ENCODE peak calls at places on chromosomes 6 and 20, in ten cellular contexts. G is HEK293T; Y is NCI-H510A treated with DMSO at 0.1 percent for 48 hours; F is NCI-H1105 treated with DMSO at 0.1 percent for 48 hours; V is T-helper 17 cell; P is right atrium auricular region; L is activated CD8-positive, alpha-beta memory T cell treated with anti-CD3 and anti-CD28 coated beads for 48 hours; D is COR-L47; N is activated gamma-delta T cell treated with Interleukin-2 at 50 U/mL for 16 hours; O is AG08395. H is an unnamed sample.

GRCh38 chr6:93040375-93040774 is 379.0 kb downstream of the EPHA7 start:
- DNase-seq in G (no peak), P (no peak), O (no peak), F (no peak), N (no peak), Y (no peak), L (no peak), V (no peak), D (no peak), H (no peak)

GRCh38 chr20:51541189-51542032 is 1.1 kb downstream of the NFATC2 start:
- DNase-seq in V (peak), Y (no peak), N (peak), D (no peak), F (peak), G (peak), P (peak), O (peak), L (peak), H (peak)

GRCh38 chr6:110098511-110099116 is 80.9 kb downstream of the WASF1 start:
- DNase-seq in V (no peak), P (no peak), G (no peak), L (no peak), Y (no peak), O (no peak), N (no peak), F (peak), D (no peak), H (no peak)

GRCh38 chr6:18192026-18192425 is 36.8 kb downstream of the KDM1B start:
- DNase-seq in O (no peak), V (no peak), N (no peak), F (no peak), D (no peak), G (no peak), L (no peak), P (no peak), Y (no peak), H (no peak)

GRCh38 chr20:49541733-49542513 is 26.0 kb downstream of the PTGIS start:
- DNase-seq in D (peak), Y (peak), V (peak), L (peak), P (peak), O (peak), F (peak), N (peak), G (peak), H (peak)

GRCh38 chr6:121443953-121444590 is 8.6 kb downstream of the GJA1 start:
- DNase-seq in O (no peak), P (no peak), F (no peak), V (no peak), G (no peak), Y (no peak), N (no peak), L (no peak), D (no peak), H (no peak)

GRCh38 chr20:57988828-57989227 is 239.6 kb downstream of the ANKRD60 start:
- DNase-seq in O (no peak), V (no peak), L (no peak), Y (no peak), D (no peak), G (no peak), F (no peak), P (no peak), N (no peak), H (no peak)

GRCh38 chr6:106477790-106478189 is 117.3 kb downstream of the CRYBG1 start:
- DNase-seq in V (no peak), P (no peak), G (no peak), N (no peak), F (peak), L (no peak), Y (peak), D (peak), O (no peak), H (no peak)

GRCh38 chr20:40930561-40930960 is 98.1 kb upstream of the TOP1 start:
- DNase-seq in F (no peak), N (no peak), Y (no peak), D (no peak), V (no peak), G (no peak), O (no peak), L (no peak), P (no peak), H (no peak)

GRCh38 chr6:11875325-11876109 is 96.9 kb upstream of the ADTRP start:
- DNase-seq in O (no peak), L (no peak), G (no peak), P (no peak), Y (no peak), V (no peak), F (no peak), N (no peak), D (no peak), H (no peak)

GRCh38 chr20:7596541-7596940 is 343.7 kb downstream of the HAO1 start:
- DNase-seq in N (no peak), Y (no peak), O (no peak), L (no peak), P (no peak), G (no peak), D (no peak), V (no peak), F (no peak), H (no peak)

GRCh38 chr6:116682334-116682712 is 1.3 kb downstream of the KPNA5 start:
- DNase-seq in V (peak), O (peak), G (no peak), L (no peak), P (no peak), Y (peak), N (peak), D (no peak), F (peak), H (no peak)

GRCh38 chr20:4053516-4053919 is 38.2 kb upstream of the RNF24 start:
- DNase-seq in V (no peak), O (no peak), P (peak), Y (no peak), D (no peak), N (no peak), F (no peak), L (no peak), G (no peak), H (no peak)

GRCh38 chr6:130132286-130132701 is 90.5 kb downstream of the SAMD3 start:
- DNase-seq in F (no peak), D (no peak), N (peak), V (no peak), Y (no peak), O (no peak), G (no peak), P (no peak), L (no peak), H (peak)

GRCh38 chr6:64680446-64680845 is 1026.6 kb downstream of the EYS start:
- DNase-seq in Y (no peak), D (no peak), P (no peak), L (no peak), O (no peak), G (no peak), V (no peak), F (no peak), N (no peak), H (no peak)

GRCh38 chr6:43900560-43901329 is 130.7 kb downstream of the VEGFA start:
- DNase-seq in O (no peak), L (no peak), V (no peak), Y (peak), G (no peak), P (no peak), F (no peak), D (peak), N (no peak), H (no peak)

GRCh38 chr20:45343867-45344721 is 4.1 kb downstream of the SDC4 start:
- DNase-seq in P (peak), V (no peak), N (no peak), F (no peak), L (no peak), O (peak), Y (no peak), G (no peak), D (no peak), H (no peak)

GRCh38 chr20:7207186-7207585 is 439.7 kb downstream of the BMP2 start:
- DNase-seq in O (no peak), D (no peak), F (no peak), V (no peak), N (no peak), G (no peak), P (no peak), Y (no peak), L (no peak), H (no peak)

GRCh38 chr6:3752538-3753227 is 1.2 kb upstream of the PXDC1 start:
- DNase-seq in L (no peak), N (no peak), D (no peak), G (no peak), O (no peak), F (no peak), V (no peak), P (no peak), Y (no peak), H (no peak)

GRCh38 chr6:36136034-36136433 is 5.7 kb downstream of the MAPK13 start:
- DNase-seq in O (no peak), Y (no peak), N (no peak), F (no peak), L (no peak), P (no peak), V (no peak), G (no peak), D (no peak), H (no peak)

GRCh38 chr6:111870751-111871064 is 2.5 kb downstream of the FYN start:
- DNase-seq in F (no peak), Y (no peak), N (no peak), D (no peak), L (no peak), G (no peak), O (no peak), P (no peak), V (no peak), H (no peak)

GRCh38 chr6:136333824-136334464 is 44.3 kb upstream of the BCLAF1 start:
- DNase-seq in D (no peak), O (no peak), F (no peak), V (no peak), L (no peak), Y (no peak), P (no peak), G (no peak), N (no peak), H (no peak)

GRCh38 chr6:122789862-122790739 is 1.0 kb downstream of the SMPDL3A start:
- DNase-seq in G (no peak), F (peak), D (no peak), Y (no peak), P (no peak), L (no peak), N (no peak), V (no peak), O (peak), H (peak)

GRCh38 chr20:62452475-62453095 is 23.2 kb downstream of the GATA5 start:
- DNase-seq in O (no peak), F (no peak), Y (no peak), G (no peak), V (no peak), N (no peak), D (no peak), P (no peak), L (no peak), H (no peak)

GRCh38 chr6:165562421-165563090 is 100.5 kb downstream of the PDE10A start:
- DNase-seq in L (no peak), N (no peak), P (no peak), F (no peak), O (no peak), Y (no peak), D (no peak), G (no peak), V (no peak), H (no peak)

GRCh38 chr6:10331336-10331735 is 83.5 kb downstream of the TFAP2A start:
- DNase-seq in L (no peak), G (no peak), D (no peak), Y (no peak), V (no peak), O (no peak), N (no peak), P (no peak), F (no peak), H (no peak)

GRCh38 chr20:47545499-47545898 is 43.8 kb downstream of the NCOA3 start:
- DNase-seq in L (no peak), D (no peak), F (no peak), O (no peak), P (no peak), N (no peak), Y (no peak), V (no peak), G (no peak), H (no peak)

GRCh38 chr6:130134594-130134993 is 88.2 kb downstream of the SAMD3 start:
- DNase-seq in V (no peak), F (no peak), N (no peak), Y (no peak), P (no peak), G (peak), O (no peak), D (no peak), L (no peak), H (no peak)

GRCh38 chr20:46438156-46438750 is 31.8 kb upstream of the ELMO2 start:
- DNase-seq in D (peak), O (peak), G (peak), N (no peak), V (no peak), F (peak), P (no peak), L (no peak), Y (peak), H (no peak)

GRCh38 chr6:85966859-85967258 is 324.2 kb upstream of the SYNCRIP start:
- DNase-seq in P (no peak), F (no peak), O (no peak), D (no peak), V (no peak), L (no peak), Y (no peak), N (no peak), G (no peak), H (no peak)

GRCh38 chr6:149079911-149080501 is 237.5 kb upstream of the TAB2 start:
- DNase-seq in O (peak), L (no peak), V (no peak), F (no peak), N (no peak), P (peak), Y (no peak), G (no peak), D (no peak), H (no peak)

GRCh38 chr6:129104560-129104959 is 221.6 kb downstream of the LAMA2 start:
- DNase-seq in P (no peak), N (no peak), Y (no peak), F (no peak), G (no peak), O (no peak), L (no peak), V (no peak), D (no peak), H (no peak)